ENCODE peak calls at places on chromosomes 1 and 21, in six cellular contexts. T, I, W, Z, X and B are unnamed samples. For H3K4me1, the result is how much of the 10 kb centered on the place peaks cover.

GRCh38 chr1:101004666-101005065 is 20.9 kb downstream of the DPH5 start:
- DNase-seq in X (no peak), Z (no peak), W (no peak), I (no peak), T (no peak), B (no peak)

GRCh38 chr1:182955596-182956588 is 2.9 kb upstream of the SHCBP1L start:
- DNase-seq in W (no peak), I (no peak), X (no peak), T (peak), Z (no peak), B (no peak)

GRCh38 chr1:174447866-174448530 is at the start of gene GPR52:
- DNase-seq in W (no peak), X (no peak), Z (no peak), I (no peak), T (no peak), B (no peak)

GRCh38 chr1:208154679-208155078 is 89.5 kb downstream of the PLXNA2 start:
- DNase-seq in Z (no peak), I (no peak), W (no peak), X (no peak), T (peak), B (no peak)

GRCh38 chr1:27959792-27960603 is at the start of gene XKR8:
- DNase-seq in Z (peak), I (peak), W (peak), X (peak), T (peak), B (peak)

GRCh38 chr1:18719786-18720436 is 89.3 kb downstream of the PAX7 start:
- DNase-seq in I (no peak), W (peak), T (no peak), Z (no peak), X (no peak), B (no peak)

GRCh38 chr1:223244366-223245103 is 101.5 kb upstream of the TLR5 start:
- DNase-seq in W (no peak), I (no peak), Z (no peak), X (no peak), T (peak), B (peak)

GRCh38 chr21:38386967-38387366 is 111.3 kb downstream of the ERG start:
- DNase-seq in I (no peak), Z (no peak), T (no peak), W (peak), X (peak), B (no peak)

GRCh38 chr1:17212487-17213121 is 7.7 kb downstream of the PADI1 start:
- DNase-seq in T (peak), Z (no peak), X (no peak), W (peak), I (peak), B (no peak)

GRCh38 chr1:33473900-33474299 is 1.5 kb downstream of the ZSCAN20 start:
- DNase-seq in Z (no peak), X (no peak), W (no peak), T (no peak), I (no peak), B (no peak)

GRCh38 chr21:43720539-43721224 is 1.8 kb downstream of the PDXK start:
- DNase-seq in I (no peak), T (no peak), Z (no peak), X (no peak), W (peak), B (peak)

GRCh38 chr21:45228171-45228641 is 59.5 kb downstream of the POFUT2 start:
- DNase-seq in T (peak), I (no peak), W (peak), X (no peak), Z (no peak), B (no peak)

GRCh38 chr1:234731371-234732085 is 121.5 kb upstream of the IRF2BP2 start:
- DNase-seq in I (no peak), Z (no peak), T (no peak), W (no peak), X (no peak), B (no peak)

GRCh38 chr1:31005198-31005597 is 60.3 kb downstream of the PUM1 start:
- DNase-seq in T (no peak), I (no peak), Z (no peak), X (no peak), W (no peak), B (no peak)

GRCh38 chr1:245181123-245181522 is 26.3 kb downstream of the KIF26B start:
- DNase-seq in Z (no peak), W (no peak), X (no peak), T (no peak), I (peak), B (no peak)

GRCh38 chr1:10374442-10374860 is 24.4 kb upstream of the PGD start:
- DNase-seq in Z (no peak), I (no peak), T (no peak), W (no peak), X (no peak), B (no peak)

GRCh38 chr1:159798893-159799292 is 3.3 kb upstream of the FCRL6 start:
- DNase-seq in X (peak), I (peak), Z (peak), W (peak), T (peak), B (peak)

GRCh38 chr1:179047637-179048002 is 21.9 kb downstream of the FAM20B start:
- DNase-seq in Z (no peak), T (no peak), X (no peak), I (no peak), W (no peak), B (no peak)

GRCh38 chr1:202798260-202798659 is 10.0 kb downstream of the KDM5B start:
- DNase-seq in Z (no peak), T (no peak), W (no peak), I (no peak), X (peak), B (no peak)

GRCh38 chr1:30940541-30940940 is 32.0 kb upstream of the SDC3 start:
- DNase-seq in W (no peak), Z (no peak), I (no peak), X (no peak), T (no peak), B (no peak)

GRCh38 chr1:203367051-203367450 is 16.1 kb upstream of the FMOD start:
- DNase-seq in T (no peak), Z (no peak), I (no peak), X (peak), W (no peak), B (no peak)

GRCh38 chr1:212470059-212470458 is 37.3 kb downstream of the NENF start:
- DNase-seq in T (peak), I (no peak), W (peak), X (no peak), Z (no peak), B (no peak)

GRCh38 chr1:208267896-208268295 is 23.7 kb upstream of the PLXNA2 start:
- DNase-seq in T (no peak), X (no peak), Z (no peak), I (no peak), W (no peak), B (no peak)

GRCh38 chr1:56409112-56409691 is 170.2 kb downstream of the PLPP3 start:
- DNase-seq in T (peak), W (no peak), I (peak), Z (no peak), X (peak), B (peak)

GRCh38 chr21:29056005-29056404 is 17.4 kb downstream of the CCT8 start:
- DNase-seq in Z (no peak), I (no peak), W (no peak), X (no peak), T (no peak), B (no peak)

GRCh38 chr1:65278344-65279091 is 30.8 kb upstream of the DNAJC6 start:
- DNase-seq in W (no peak), X (no peak), I (peak), Z (no peak), T (no peak), B (no peak)

GRCh38 chr1:94417702-94417961 is 557 bp upstream of the ABCD3 start:
- DNase-seq in X (no peak), T (no peak), Z (no peak), W (no peak), I (no peak), B (no peak)
- H2AFZ ChIP-seq in X (peak), T (peak), Z (peak), W (peak), I (peak), B (peak)

GRCh38 chr1:154221815-154222081 is 993 bp downstream of the UBAP2L start:
- DNase-seq in T (no peak), I (peak), Z (no peak), W (peak), X (peak), B (no peak)
- H3K4me1 ChIP-seq in T (under half), I (under half), Z (under half), W (under half), X (under half), B (under half)

GRCh38 chr21:36864974-36865373 is 101.5 kb downstream of the HLCS start:
- DNase-seq in Z (no peak), T (no peak), I (no peak), W (no peak), X (no peak), B (no peak)

GRCh38 chr21:36863260-36863659 is 103.2 kb downstream of the HLCS start:
- DNase-seq in W (no peak), I (no peak), X (no peak), T (no peak), Z (no peak), B (no peak)

GRCh38 chr21:36861924-36862323 is 104.5 kb downstream of the HLCS start:
- DNase-seq in X (no peak), Z (no peak), I (no peak), W (no peak), T (no peak), B (no peak)

GRCh38 chr21:36867506-36867905 is 99.0 kb downstream of the HLCS start:
- DNase-seq in I (no peak), W (no peak), T (no peak), Z (no peak), X (no peak), B (no peak)

DNA sequence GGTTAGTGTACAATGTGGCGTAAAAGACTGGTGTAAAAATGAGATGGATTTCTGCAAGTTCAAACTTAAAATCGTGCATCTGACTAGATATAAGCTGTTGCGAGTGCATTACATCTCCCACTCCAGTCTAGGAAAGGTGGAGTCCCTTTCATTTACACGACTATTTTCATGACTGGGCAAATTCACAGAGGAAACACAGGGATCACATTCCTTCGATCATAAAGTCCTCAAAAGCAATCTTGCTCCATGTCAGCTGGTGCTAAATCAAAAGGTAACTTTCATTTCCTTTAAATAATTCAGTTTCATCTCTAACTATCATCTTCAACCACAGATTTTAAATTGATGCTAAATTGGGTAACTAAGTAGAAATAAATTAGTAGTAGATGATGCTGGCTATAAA is 100.0 kb downstream of the HLCS start:
- DNase-seq in T (no peak), W (no peak), I (no peak), X (no peak), Z (no peak), B (no peak)
- H3K4me2 ChIP-seq in T (no peak), W (no peak), I (no peak), X (no peak), Z (no peak), B (no peak)

GRCh38 chr1:81699234-81699633 is 101.5 kb upstream of the ADGRL2 start:
- DNase-seq in T (peak), X (no peak), W (peak), I (peak), Z (no peak), B (no peak)

GRCh38 chr1:81702079-81702715 is 98.5 kb upstream of the ADGRL2 start:
- DNase-seq in W (no peak), T (no peak), I (no peak), X (no peak), Z (no peak), B (no peak)

GRCh38 chr1:81703352-81703735 is 97.4 kb upstream of the ADGRL2 start:
- DNase-seq in I (no peak), Z (no peak), X (no peak), W (no peak), T (no peak), B (no peak)

GRCh38 chr1:81702903-81703302 is 97.8 kb upstream of the ADGRL2 start:
- DNase-seq in Z (no peak), X (no peak), I (no peak), W (no peak), T (no peak), B (no peak)

DNA sequence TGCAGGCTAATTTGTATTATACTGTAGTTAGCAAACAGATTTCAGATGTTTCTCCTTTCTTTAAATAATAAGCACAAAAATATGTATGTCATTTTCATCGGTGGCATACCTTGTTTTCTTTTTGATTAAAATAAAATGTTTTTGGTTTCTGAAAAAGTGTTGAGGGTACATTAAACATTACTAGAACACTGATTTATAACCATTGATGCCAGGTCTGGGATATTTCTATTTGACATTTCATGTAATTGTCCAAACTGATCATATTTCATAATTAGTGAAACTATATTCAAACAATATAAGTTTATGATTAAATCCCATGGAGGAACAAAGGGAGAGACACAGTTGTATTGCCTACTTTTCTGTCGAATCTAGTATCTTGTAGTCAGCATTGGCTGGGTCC is 99.7 kb upstream of the ADGRL2 start:
- DNase-seq in T (no peak), X (no peak), Z (no peak), W (no peak), I (no peak), B (no peak)
- H2AFZ ChIP-seq in T (no peak), X (no peak), Z (no peak), W (no peak), I (no peak), B (no peak)

GRCh38 chr1:220787069-220787614 is 429 bp downstream of the MTARC1 start:
- DNase-seq in T (peak), I (peak), X (peak), W (peak), Z (no peak), B (peak)

GRCh38 chr1:220789532-220790147 is 2.9 kb downstream of the MTARC1 start:
- DNase-seq in X (no peak), W (no peak), Z (no peak), T (no peak), I (no peak), B (no peak)

GRCh38 chr1:220786337-220787068 is at the start of gene MTARC1:
- DNase-seq in Z (peak), T (peak), X (peak), W (peak), I (peak), B (peak)

GRCh38 chr1:220788900-220789299 is 2.2 kb downstream of the MTARC1 start:
- DNase-seq in T (no peak), X (no peak), W (no peak), I (no peak), Z (no peak), B (no peak)

GRCh38 chr1:220788146-220788545 is 1.4 kb downstream of the MTARC1 start:
- DNase-seq in T (peak), W (no peak), I (no peak), Z (no peak), X (no peak), B (no peak)
- H3K4me1 ChIP-seq in T (under half), W (under half), I (under half), Z (under half), X (under half), B (under half)

DNA sequence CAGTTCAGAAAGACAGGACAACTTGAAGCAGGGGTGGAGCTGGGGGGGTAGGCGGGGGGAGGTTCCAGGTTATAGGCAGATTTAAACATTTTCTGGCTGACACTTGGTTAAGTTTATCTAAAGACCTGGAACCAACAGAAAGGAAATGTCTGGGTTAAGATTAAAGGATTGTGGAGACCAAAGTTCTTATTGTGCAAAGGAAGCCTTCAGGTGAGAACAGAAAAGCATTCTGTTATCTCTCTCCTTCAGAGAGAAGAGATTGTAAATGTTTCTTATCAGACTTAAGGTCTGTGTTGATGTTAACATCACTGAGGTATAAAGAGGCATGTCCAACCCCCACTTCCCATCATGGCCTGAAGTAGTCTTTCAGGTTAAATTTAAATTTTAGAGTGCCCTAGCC is 3.7 kb upstream of the ACADM start:
- DNase-seq in Z (no peak), X (no peak), W (peak), T (no peak), I (no peak), B (no peak)
- H3K4me2 ChIP-seq in Z (no peak), X (no peak), W (no peak), T (no peak), I (no peak), B (no peak)

DNA sequence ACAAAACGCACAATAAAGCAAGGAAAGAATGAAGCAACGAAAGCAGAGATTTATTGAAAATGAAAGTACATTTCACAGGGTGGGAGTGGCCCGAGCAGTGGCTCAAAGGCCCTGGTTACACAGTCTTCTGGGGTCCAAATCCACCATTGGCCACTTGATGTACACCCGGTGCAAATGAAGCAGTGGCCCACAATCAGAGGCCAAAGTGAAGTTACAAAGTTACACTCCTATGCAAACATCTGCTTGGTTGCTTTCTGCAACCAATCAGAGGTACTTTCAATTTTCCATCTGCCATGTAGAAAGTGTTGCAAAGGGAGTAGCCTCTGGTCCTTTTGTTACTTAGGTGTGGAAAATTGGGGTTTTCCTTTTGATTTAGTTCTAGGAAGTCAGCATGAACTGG is 10.0 kb upstream of the DNAH14 start:
- DNase-seq in Z (no peak), T (no peak), X (no peak), I (no peak), W (no peak), B (no peak)
- H2AFZ ChIP-seq in Z (no peak), T (no peak), X (no peak), I (no peak), W (no peak), B (no peak)

DNA sequence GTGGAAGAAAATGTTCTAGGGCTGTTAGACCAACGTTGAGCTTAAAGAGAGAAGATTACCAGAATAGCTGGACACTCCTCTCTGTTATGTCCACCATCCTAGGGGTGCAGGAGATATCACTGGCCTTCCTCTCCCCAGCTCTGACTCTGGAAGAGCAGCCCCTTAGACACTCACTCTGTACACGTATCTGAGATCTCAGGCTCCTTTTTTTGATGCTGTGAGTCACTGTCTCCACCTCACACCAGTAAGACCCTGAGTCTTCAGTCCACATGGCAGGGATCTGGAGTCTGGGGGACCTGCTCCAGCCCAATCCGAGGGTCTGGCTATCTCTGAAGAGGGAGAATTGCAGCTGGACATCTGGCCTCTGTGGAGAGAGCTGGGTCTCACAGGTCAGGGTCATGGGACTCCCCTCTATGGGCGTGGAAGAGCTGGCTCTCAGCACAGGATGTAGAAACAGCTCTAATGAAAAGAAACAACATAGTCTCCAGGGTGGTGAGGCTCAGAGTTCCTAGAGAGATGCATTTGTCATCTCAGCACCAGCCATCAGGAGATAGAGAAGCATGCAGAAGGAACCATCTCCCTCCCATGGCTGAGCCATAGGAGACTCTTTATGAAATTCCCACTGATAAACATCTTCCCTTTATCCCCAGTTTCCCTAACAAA is 3.5 kb downstream of the FCRL3 start:
- DNase-seq in Z (no peak), I (no peak), W (no peak), X (no peak), T (no peak), B (no peak)
- H3K4me1 ChIP-seq in Z (under half), I (under half), W (under half), X (under half), T (under half), B (under half)

DNA sequence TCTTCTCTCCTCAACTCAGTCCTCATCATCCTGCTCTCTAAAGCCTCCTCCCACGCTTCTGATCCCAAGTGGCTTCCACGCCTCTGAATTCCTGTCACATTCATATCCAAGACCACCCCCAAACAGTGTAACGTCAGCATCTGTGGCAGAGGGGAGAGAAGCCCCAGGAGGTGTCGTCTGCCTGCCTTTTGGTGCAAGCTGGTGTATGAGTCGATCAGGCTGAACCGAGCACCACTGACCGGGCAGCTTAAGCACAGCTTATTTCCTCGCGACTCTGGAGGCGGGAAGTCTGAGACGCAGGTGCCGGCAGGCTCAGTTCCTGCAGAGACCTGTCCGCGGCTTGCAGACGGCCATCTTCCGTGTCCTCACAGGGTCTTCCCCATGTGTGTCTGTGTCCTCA is 123.8 kb upstream of the RAB4A start:
- DNase-seq in I (peak), X (no peak), W (no peak), T (no peak), Z (no peak), B (no peak)
- H3K4me2 ChIP-seq in I (no peak), X (no peak), W (no peak), T (no peak), Z (no peak), B (no peak)

GRCh38 chr1:54413732-54414131 is 7.5 kb upstream of the SSBP3 start:
- DNase-seq in W (no peak), T (no peak), I (no peak), X (no peak), Z (no peak), B (no peak)

GRCh38 chr1:54415533-54415932 is 9.3 kb upstream of the SSBP3 start:
- DNase-seq in X (no peak), I (no peak), W (no peak), Z (no peak), T (no peak), B (no peak)

GRCh38 chr1:54416435-54416834 is 10.2 kb upstream of the SSBP3 start:
- DNase-seq in X (no peak), I (no peak), W (no peak), Z (no peak), T (no peak), B (no peak)

GRCh38 chr1:54415986-54416385 is 9.8 kb upstream of the SSBP3 start:
- DNase-seq in W (no peak), X (no peak), T (no peak), I (no peak), Z (no peak), B (no peak)

GRCh38 chr1:54417123-54417522 is 10.9 kb upstream of the SSBP3 start:
- DNase-seq in W (no peak), Z (no peak), X (no peak), T (no peak), I (no peak), B (no peak)
- H2AFZ ChIP-seq in W (no peak), Z (peak), X (no peak), T (no peak), I (peak), B (no peak)